ENCODE peak calls at places on chromosomes 12 and 14, in ten cellular contexts. C, G, K, A, P, R, M, E, Y and I are unnamed samples.
A peak's percentile ranks its signal among the peaks of the same experiment; 100 is the strongest.

GRCh38 chr14:99637624-99638023 is 7.3 kb upstream of the HHIPL1 start:
- DNase-seq in C (no peak), G (no peak), K (no peak), A (no peak), P (no peak), R (no peak), M (no peak), E (no peak), Y (no peak), I (no peak)

GRCh38 chr12:131547560-131547959 is 163.3 kb upstream of the SFSWAP start:
- DNase-seq in C (no peak), G (no peak), K (no peak), A (no peak), P (no peak), R (no peak), M (no peak), E (no peak), Y (no peak), I (no peak)

GRCh38 chr12:53452159-53453077 is 516 bp downstream of the PCBP2 start:
- DNase-seq in C (peak; percentile 89), G (peak; percentile 91), K (peak; percentile 89), A (peak; percentile 66), P (peak; percentile 90), R (peak; percentile 93), M (peak; percentile 91), E (peak; percentile 82), Y (peak; percentile 70), I (peak; percentile 61)

GRCh38 chr12:95767703-95768102 is 22.9 kb downstream of the NTN4 start:
- DNase-seq in C (no peak), G (peak; percentile 49), K (no peak), A (no peak), P (no peak), R (no peak), M (no peak), E (no peak), Y (no peak), I (no peak)

GRCh38 chr14:95141684-95142083 is 15.6 kb downstream of the DICER1 start:
- DNase-seq in C (no peak), G (no peak), K (no peak), A (no peak), P (no peak), R (no peak), M (no peak), E (no peak), Y (no peak), I (no peak)

GRCh38 chr12:48388430-48388829 is 37.7 kb upstream of the ZNF641 start:
- DNase-seq in C (no peak), G (peak; percentile 2), K (no peak), A (no peak), P (no peak), R (no peak), M (no peak), E (no peak), Y (no peak), I (no peak)

GRCh38 chr12:24111591-24111990 is 162.1 kb upstream of the SOX5 start:
- DNase-seq in C (no peak), G (peak; percentile 57), K (no peak), A (no peak), P (no peak), R (no peak), M (no peak), E (no peak), Y (no peak), I (no peak)

GRCh38 chr14:105484069-105484996 is 2.4 kb upstream of the CRIP1 start:
- DNase-seq in C (no peak), G (no peak), K (no peak), A (no peak), P (no peak), R (no peak), M (no peak), E (peak; percentile 79), Y (peak; percentile 51), I (no peak)

GRCh38 chr12:131222271-131223139 is 268.8 kb downstream of the ADGRD1 start:
- DNase-seq in C (no peak), G (no peak), K (peak; percentile 50), A (no peak), P (no peak), R (peak; percentile 88), M (peak; percentile 70), E (no peak), Y (no peak), I (no peak)

GRCh38 chr12:93851245-93851665 is 174.1 kb downstream of the CRADD start:
- DNase-seq in C (no peak), G (no peak), K (no peak), A (no peak), P (no peak), R (no peak), M (no peak), E (peak; percentile 28), Y (no peak), I (no peak)

GRCh38 chr12:119685375-119685774 is 17.4 kb downstream of the PRKAB1 start:
- DNase-seq in C (no peak), G (no peak), K (no peak), A (no peak), P (no peak), R (no peak), M (no peak), E (no peak), Y (no peak), I (no peak)

GRCh38 chr14:69685716-69686115 is 74.3 kb downstream of the SUSD6 start:
- DNase-seq in C (peak; percentile 61), G (peak; percentile 67), K (no peak), A (no peak), P (peak; percentile 83), R (peak; percentile 94), M (no peak), E (no peak), Y (no peak), I (no peak)

GRCh38 chr14:50025776-50026175 is 90.6 kb downstream of the VCPKMT start:
- DNase-seq in C (no peak), G (peak; percentile 47), K (no peak), A (no peak), P (no peak), R (no peak), M (peak; percentile 51), E (no peak), Y (no peak), I (no peak)

GRCh38 chr12:34399631-34400422 is 377.5 kb downstream of the ALG10 start:
- DNase-seq in C (peak; percentile 1), G (no peak), K (peak; percentile 9), A (no peak), P (peak; percentile 4), R (peak; percentile 0), M (peak; percentile 3), E (no peak), Y (no peak), I (no peak)

GRCh38 chr14:99454246-99454645 is 26.4 kb downstream of the SETD3 start:
- DNase-seq in C (no peak), G (no peak), K (no peak), A (no peak), P (no peak), R (no peak), M (no peak), E (no peak), Y (no peak), I (no peak)

GRCh38 chr12:11863478-11863906 is 207.2 kb upstream of the BCL2L14 start:
- DNase-seq in C (peak; percentile 28), G (no peak), K (no peak), A (no peak), P (peak; percentile 52), R (peak; percentile 60), M (peak; percentile 35), E (no peak), Y (no peak), I (no peak)

GRCh38 chr14:60133487-60133886 is 31.7 kb downstream of the DHRS7 start:
- DNase-seq in C (no peak), G (no peak), K (no peak), A (no peak), P (no peak), R (no peak), M (no peak), E (no peak), Y (no peak), I (no peak)

GRCh38 chr12:126383506-126383905 is 1318.3 kb downstream of the AACS start:
- DNase-seq in C (no peak), G (no peak), K (no peak), A (no peak), P (no peak), R (no peak), M (no peak), E (no peak), Y (no peak), I (no peak)
- H3K9me3 ChIP-seq in C (no peaks in the 10 kb centered on the region), G (no peaks in the 10 kb centered on the region), K (no peaks in the 10 kb centered on the region), A (no peaks in the 10 kb centered on the region), P (no peaks in the 10 kb centered on the region), R (no peaks in the 10 kb centered on the region), M (no peaks in the 10 kb centered on the region), E (no peaks in the 10 kb centered on the region), Y (no peaks in the 10 kb centered on the region), I (no peaks in the 10 kb centered on the region)

GRCh38 chr14:79093542-79093941 is 923.4 kb downstream of the NRXN3 start:
- DNase-seq in C (no peak), G (no peak), K (no peak), A (no peak), P (no peak), R (no peak), M (no peak), E (no peak), Y (no peak), I (no peak)
- H3K9me3 ChIP-seq in C (no peaks in the 10 kb centered on the region), G (no peaks in the 10 kb centered on the region), K (no peaks in the 10 kb centered on the region), A (no peaks in the 10 kb centered on the region), P (no peaks in the 10 kb centered on the region), R (no peaks in the 10 kb centered on the region), M (no peaks in the 10 kb centered on the region), E (no peaks in the 10 kb centered on the region), Y (no peaks in the 10 kb centered on the region), I (no peaks in the 10 kb centered on the region)

DNA sequence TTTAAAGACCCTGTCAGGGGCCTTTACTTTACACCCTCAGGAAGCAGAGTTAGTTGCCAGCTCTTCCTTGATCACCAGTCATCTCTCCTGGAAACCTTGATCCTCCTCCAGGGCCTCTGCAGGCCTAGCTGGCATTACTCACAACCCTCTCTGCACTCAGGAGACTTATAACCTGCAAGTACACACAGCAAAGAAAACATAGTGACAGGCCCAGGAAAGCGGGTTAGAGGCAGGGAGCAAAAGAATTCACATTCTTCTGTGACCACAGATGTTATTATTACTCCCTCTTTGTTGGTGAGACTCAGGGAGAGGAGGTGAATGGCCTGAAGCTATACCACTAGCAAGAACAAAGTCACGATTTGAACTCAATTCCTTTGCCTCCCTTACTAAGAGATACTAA is 87.4 kb downstream of the OR11H12 start:
- DNase-seq in C (no peak), G (no peak), K (no peak), A (no peak), P (no peak), R (no peak), M (no peak), E (no peak), Y (no peak), I (no peak)
- H3K9me3 ChIP-seq in C (no peaks in the 10 kb centered on the region), G (no peaks in the 10 kb centered on the region), K (peaks cover 85% of the 10 kb centered on the region), A (no peaks in the 10 kb centered on the region), P (no peaks in the 10 kb centered on the region), R (no peaks in the 10 kb centered on the region), M (no peaks in the 10 kb centered on the region), E (no peaks in the 10 kb centered on the region), Y (no peaks in the 10 kb centered on the region), I (no peaks in the 10 kb centered on the region)

DNA sequence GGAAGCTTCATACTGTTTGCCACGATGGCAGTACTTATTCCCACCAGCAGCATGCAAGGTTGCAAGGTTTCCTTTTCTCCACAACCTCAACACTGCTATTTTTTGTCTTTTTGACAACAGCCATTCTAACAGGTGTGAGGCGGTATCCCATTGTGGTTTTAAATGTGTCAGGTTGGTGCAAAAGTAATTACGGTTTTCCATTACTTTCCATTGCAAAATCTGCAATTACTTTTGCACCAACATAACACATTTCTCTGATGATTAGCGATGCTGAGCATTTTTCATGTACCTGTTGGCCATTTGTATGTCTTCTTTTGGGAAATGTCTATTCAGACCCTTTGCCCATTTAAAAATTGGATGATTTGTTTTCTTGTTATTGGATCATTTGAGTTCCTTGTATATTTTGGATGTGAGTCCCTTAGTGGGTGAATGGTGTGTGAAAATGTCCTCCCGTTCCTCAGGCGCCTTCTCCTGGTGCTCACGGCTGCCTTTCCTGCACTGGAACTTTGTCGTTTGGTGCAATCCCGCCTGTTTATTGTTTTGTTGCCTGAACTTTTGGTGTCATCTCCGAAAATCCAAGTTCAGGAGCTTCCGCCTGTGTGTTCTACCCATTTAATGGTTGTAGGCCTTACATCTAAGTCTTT is 213.6 kb downstream of the KIF26A start:
- DNase-seq in C (no peak), G (no peak), K (no peak), A (no peak), P (no peak), R (no peak), M (no peak), E (no peak), Y (no peak), I (no peak)
- H3K9me3 ChIP-seq in C (no peaks in the 10 kb centered on the region), G (no peaks in the 10 kb centered on the region), K (no peaks in the 10 kb centered on the region), A (no peaks in the 10 kb centered on the region), P (no peaks in the 10 kb centered on the region), R (no peaks in the 10 kb centered on the region), M (peaks cover 4% of the 10 kb centered on the region), E (no peaks in the 10 kb centered on the region), Y (no peaks in the 10 kb centered on the region), I (no peaks in the 10 kb centered on the region)